ENCODE peak calls at places on chromosomes 1 and 21, in nine cellular contexts. R is HCT116; N is activated CD4-positive, alpha-beta T cell treated with anti-CD3 and anti-CD28 coated beads for 48 hours; Q is effector CD8-positive, alpha-beta T cell; G is nephron progenitor cell; H is HFFc6; E is amniotic stem cell; W is HEK293T; Z is OCI-LY7. C is an unnamed sample.

GRCh38 chr1:205849619-205850355 is at the start of gene PM20D1:
- DNase-seq in R (no peak), N (peak), Q (peak), G (no peak), H (no peak), E (peak), W (peak), Z (peak), C (peak)

GRCh38 chr1:154999651-155000474 is 2.7 kb upstream of the ZBTB7B start:
- DNase-seq in R (no peak), N (peak), Q (peak), G (peak), H (no peak), E (no peak), W (no peak), Z (peak), C (no peak)

GRCh38 chr21:35375115-35375514 is 326.0 kb upstream of the RUNX1 start:
- DNase-seq in R (no peak), N (no peak), Q (no peak), G (no peak), H (peak), E (no peak), W (no peak), Z (no peak), C (no peak)

GRCh38 chr21:32309906-32310460 is 11.3 kb downstream of the MRAP start:
- DNase-seq in R (no peak), N (no peak), Q (no peak), G (no peak), H (no peak), E (no peak), W (no peak), Z (no peak), C (no peak)

GRCh38 chr1:24562625-24563024 is 6.7 kb downstream of the NCMAP start:
- DNase-seq in R (no peak), N (no peak), Q (no peak), G (no peak), H (no peak), E (no peak), W (no peak), Z (no peak), C (no peak)

GRCh38 chr1:21521717-21522060 is 12.5 kb downstream of the ALPL start:
- DNase-seq in R (no peak), N (no peak), Q (no peak), G (no peak), H (no peak), E (no peak), W (no peak), Z (no peak), C (no peak)

GRCh38 chr1:58401991-58402390 is 144.5 kb downstream of the OMA1 start:
- DNase-seq in R (no peak), N (no peak), Q (no peak), G (no peak), H (no peak), E (no peak), W (no peak), Z (no peak), C (no peak)

GRCh38 chr1:13996334-13996733 is 296.3 kb downstream of the PRDM2 start:
- DNase-seq in R (no peak), N (no peak), Q (no peak), G (no peak), H (no peak), E (no peak), W (no peak), Z (no peak), C (no peak)

GRCh38 chr1:109255097-109255651 is 5.8 kb downstream of the CELSR2 start:
- DNase-seq in R (no peak), N (no peak), Q (no peak), G (no peak), H (no peak), E (no peak), W (no peak), Z (no peak), C (no peak)

GRCh38 chr1:159177273-159177907 is 6.0 kb downstream of the CADM3 start:
- DNase-seq in R (peak), N (peak), Q (no peak), G (peak), H (peak), E (no peak), W (peak), Z (peak), C (peak)

GRCh38 chr1:15758537-15758936 is at the start of gene FBLIM1:
- DNase-seq in R (no peak), N (no peak), Q (peak), G (peak), H (no peak), E (no peak), W (peak), Z (no peak), C (no peak)

GRCh38 chr1:6854166-6854565 is 68.9 kb downstream of the CAMTA1 start:
- DNase-seq in R (no peak), N (no peak), Q (no peak), G (no peak), H (no peak), E (no peak), W (no peak), Z (no peak), C (no peak)

GRCh38 chr1:16139473-16139962 is 16.4 kb downstream of the EPHA2 start:
- DNase-seq in R (no peak), N (peak), Q (no peak), G (no peak), H (peak), E (peak), W (no peak), Z (no peak), C (no peak)

GRCh38 chr1:203273869-203274602 is 31.3 kb upstream of the BTG2 start:
- DNase-seq in R (no peak), N (no peak), Q (no peak), G (no peak), H (no peak), E (no peak), W (no peak), Z (peak), C (no peak)

GRCh38 chr1:41547336-41547735 is 62.9 kb upstream of the EDN2 start:
- DNase-seq in R (no peak), N (no peak), Q (no peak), G (no peak), H (no peak), E (no peak), W (no peak), Z (no peak), C (no peak)

GRCh38 chr1:117821782-117822447 is 107.5 kb downstream of the GDAP2 start:
- DNase-seq in R (peak), N (no peak), Q (no peak), G (no peak), H (peak), E (no peak), W (no peak), Z (peak), C (no peak)